ENCODE peak calls at places on chromosome 21, in seven cellular contexts. N, P, I, D, F, X and B are unnamed samples.

GRCh38 chr21:37987668-37988067 is 71.4 kb upstream of the KCNJ6 start:
- DNase-seq in P (no peak), N (no peak), D (no peak), X (no peak), F (no peak), I (no peak), B (no peak)

GRCh38 chr21:33761104-33762036 is 119.1 kb downstream of the ITSN1 start:
- DNase-seq in F (no peak), I (no peak), P (no peak), D (no peak), N (no peak), X (peak), B (no peak)

GRCh38 chr21:38494688-38495087 is 3.6 kb downstream of the ERG start:
- DNase-seq in N (no peak), P (no peak), F (no peak), X (no peak), D (no peak), I (no peak), B (no peak)

GRCh38 chr21:35206141-35207125 is 157.3 kb upstream of the RUNX1 start:
- DNase-seq in P (no peak), F (peak), N (no peak), D (peak), X (peak), I (no peak), B (no peak)

GRCh38 chr21:15171546-15171945 is 106.7 kb upstream of the NRIP1 start:
- DNase-seq in X (no peak), F (no peak), P (no peak), N (no peak), I (no peak), D (no peak), B (no peak)

GRCh38 chr21:28132713-28133112 is 860.0 kb downstream of the LTN1 start:
- DNase-seq in P (no peak), F (no peak), D (no peak), I (no peak), N (no peak), X (no peak), B (no peak)

GRCh38 chr21:27422435-27422834 is 455.5 kb upstream of the ADAMTS5 start:
- DNase-seq in F (no peak), I (no peak), N (no peak), X (no peak), D (no peak), P (no peak), B (no peak)

GRCh38 chr21:31115249-31115648 is 77.0 kb upstream of the KRTAP19-8 start:
- DNase-seq in I (no peak), X (no peak), N (no peak), F (no peak), P (no peak), D (no peak), B (no peak)

GRCh38 chr21:34126269-34126668 is 52.9 kb downstream of the MRPS6 start:
- DNase-seq in X (peak), D (no peak), N (peak), I (no peak), P (no peak), F (no peak), B (peak)

GRCh38 chr21:41816583-41817165 is 49.8 kb upstream of the RIPK4 start:
- DNase-seq in P (peak), N (peak), F (peak), I (peak), X (peak), D (no peak), B (peak)

GRCh38 chr21:38679531-38679930 is 126.2 kb upstream of the ETS2 start:
- DNase-seq in I (no peak), N (no peak), P (no peak), F (no peak), X (no peak), D (no peak), B (no peak)

GRCh38 chr21:34899302-34899701 is 149.8 kb downstream of the RUNX1 start:
- DNase-seq in D (no peak), X (no peak), P (no peak), I (no peak), N (no peak), F (no peak), B (no peak)

GRCh38 chr21:10640446-10640845 is 119.1 kb downstream of the TPTE start:
- DNase-seq in D (no peak), N (no peak), P (no peak), I (no peak), F (no peak), X (no peak), B (no peak)

GRCh38 chr21:31781737-31782136 is 49.8 kb upstream of the SCAF4 start:
- DNase-seq in I (no peak), P (peak), F (peak), D (peak), N (peak), X (no peak), B (peak)

GRCh38 chr21:31914472-31914871 is 41.7 kb downstream of the HUNK start:
- DNase-seq in N (no peak), F (peak), D (no peak), P (no peak), I (no peak), X (no peak), B (no peak)

GRCh38 chr21:45559216-45560105 is 17.2 kb upstream of the SLC19A1 start:
- DNase-seq in I (no peak), X (no peak), D (no peak), F (no peak), P (no peak), N (no peak), B (peak)

GRCh38 chr21:38384675-38385074 is 113.6 kb downstream of the ERG start:
- DNase-seq in I (no peak), N (no peak), F (no peak), P (no peak), D (no peak), X (no peak), B (no peak)

GRCh38 chr21:38337793-38338192 is 81.0 kb downstream of the KCNJ15 start:
- DNase-seq in D (no peak), X (no peak), I (no peak), N (no peak), F (no peak), P (no peak), B (no peak)

GRCh38 chr21:43771698-43772367 is 4.3 kb downstream of the CSTB start:
- DNase-seq in P (no peak), X (no peak), D (no peak), F (no peak), I (no peak), N (no peak), B (no peak)

GRCh38 chr21:25171438-25171837 is 435.8 kb downstream of the MRPL39 start:
- DNase-seq in D (no peak), X (no peak), F (no peak), N (no peak), P (no peak), I (no peak), B (no peak)

GRCh38 chr21:44618909-44619308 is 7.0 kb downstream of the KRTAP10-8 start:
- DNase-seq in X (no peak), F (no peak), N (no peak), I (peak), D (no peak), P (no peak), B (no peak)

GRCh38 chr21:36846624-36847023 is 119.8 kb downstream of the HLCS start:
- DNase-seq in D (no peak), I (no peak), N (no peak), P (no peak), F (no peak), X (no peak), B (no peak)